ENCODE peak calls at places on chromosomes 5 and 9, in five cellular contexts. B, N, Q, F and W are unnamed samples.

GRCh38 chr5:57834829-57835554 is 352.4 kb upstream of the ACTBL2 start:
- DNase-seq in N (peak), Q (no peak), B (no peak), F (no peak), W (peak)

GRCh38 chr5:96548941-96549340 is 113.2 kb upstream of the CAST start:
- DNase-seq in F (no peak), N (no peak), Q (no peak), B (no peak), W (no peak)

GRCh38 chr9:18437315-18438200 is 36.4 kb upstream of the ADAMTSL1 start:
- DNase-seq in Q (no peak), B (peak), N (peak), F (no peak), W (no peak)

GRCh38 chr9:77616191-77616590 is 31.9 kb downstream of the GNA14 start:
- DNase-seq in N (no peak), B (peak), Q (no peak), F (no peak), W (no peak)

GRCh38 chr9:125189011-125189360 is 617 bp downstream of the PPP6C start:
- DNase-seq in Q (peak), B (no peak), F (peak), N (no peak), W (no peak)

GRCh38 chr5:72134226-72134625 is 27.0 kb downstream of the MAP1B start:
- DNase-seq in Q (no peak), F (no peak), N (peak), B (no peak), W (no peak)

GRCh38 chr5:125725686-125726085 is 697.5 kb upstream of the GRAMD2B start:
- DNase-seq in F (no peak), Q (no peak), B (no peak), N (no peak), W (no peak)

GRCh38 chr9:33329996-33330395 is 39.7 kb downstream of the NFX1 start:
- DNase-seq in B (no peak), N (peak), F (no peak), Q (no peak), W (no peak)

GRCh38 chr9:91924090-91924489 is 25.9 kb downstream of the ROR2 start:
- DNase-seq in B (no peak), Q (no peak), F (no peak), N (no peak), W (no peak)

GRCh38 chr5:65721050-65721774 is 697 bp downstream of the SGTB start:
- DNase-seq in Q (peak), B (peak), N (peak), F (peak), W (no peak)

GRCh38 chr5:135053278-135053677 is 19.2 kb upstream of the PITX1 start:
- DNase-seq in Q (peak), N (no peak), B (peak), F (no peak), W (no peak)

GRCh38 chr5:115850771-115851416 is 9.2 kb downstream of the AP3S1 start:
- DNase-seq in F (no peak), N (peak), Q (no peak), B (no peak), W (no peak)

GRCh38 chr9:87464110-87464991 is 33.3 kb upstream of the DAPK1 start:
- DNase-seq in F (no peak), Q (no peak), N (no peak), B (no peak), W (no peak)

GRCh38 chr5:10729320-10730133 is 31.5 kb downstream of the DAP start:
- DNase-seq in F (no peak), Q (peak), B (no peak), N (no peak), W (no peak)

GRCh38 chr5:56116599-56117131 is 116.5 kb downstream of the ANKRD55 start:
- DNase-seq in B (no peak), N (no peak), Q (no peak), F (no peak), W (no peak)

GRCh38 chr5:6775595-6775994 is 62.4 kb downstream of the TENT4A start:
- DNase-seq in F (no peak), Q (no peak), B (no peak), N (peak), W (no peak)

GRCh38 chr9:113664176-113664875 is 200.8 kb downstream of the RGS3 start:
- DNase-seq in F (no peak), Q (no peak), N (no peak), B (no peak), W (no peak)

GRCh38 chr5:72281764-72282499 is 38.1 kb downstream of the MRPS27 start:
- DNase-seq in B (no peak), Q (no peak), F (no peak), N (peak), W (no peak)

GRCh38 chr5:139138109-139138508 is 60.1 kb downstream of the SIL1 start:
- DNase-seq in B (no peak), N (peak), Q (no peak), F (no peak), W (no peak)

GRCh38 chr9:84300271-84300670 is 40.3 kb downstream of the SLC28A3 start:
- DNase-seq in N (peak), B (no peak), Q (no peak), F (no peak), W (no peak)

GRCh38 chr9:134423166-134423565 is 96.9 kb downstream of the RXRA start:
- DNase-seq in Q (no peak), B (no peak), N (no peak), F (no peak), W (no peak)

GRCh38 chr5:172956936-172957335 is 2.3 kb upstream of the RPL26L1 start:
- DNase-seq in B (no peak), F (no peak), N (no peak), Q (no peak), W (no peak)

GRCh38 chr5:160274483-160274931 is 37.9 kb downstream of the CCNJL start:
- DNase-seq in N (no peak), F (no peak), B (no peak), Q (no peak), W (no peak)

GRCh38 chr9:100730126-100730525 is 152.2 kb downstream of the CAVIN4 start:
- DNase-seq in B (no peak), F (no peak), Q (no peak), N (no peak), W (no peak)

GRCh38 chr5:165328856-165329255 is 1823.4 kb downstream of the MAT2B start:
- DNase-seq in B (no peak), N (peak), F (no peak), Q (no peak), W (no peak)

GRCh38 chr9:137827908-137828526 is 49.6 kb upstream of the CACNA1B start:
- DNase-seq in Q (no peak), B (no peak), F (no peak), N (no peak), W (no peak)

GRCh38 chr5:106135473-106135872 is 1535.3 kb downstream of the EFNA5 start:
- DNase-seq in B (no peak), N (no peak), Q (no peak), F (no peak), W (no peak)

GRCh38 chr5:2752059-2752874 is 790 bp upstream of the IRX2 start:
- DNase-seq in Q (no peak), F (no peak), B (peak), N (no peak), W (no peak)

GRCh38 chr5:149358818-149359217 is 972 bp downstream of the PCYOX1L start:
- DNase-seq in F (no peak), N (no peak), Q (no peak), B (no peak), W (no peak)

GRCh38 chr5:166909926-166910325 is 1381.5 kb upstream of the WWC1 start:
- DNase-seq in B (no peak), N (no peak), F (no peak), Q (no peak), W (no peak)

GRCh38 chr9:6687180-6687579 is 41.7 kb upstream of the GLDC start:
- DNase-seq in Q (no peak), F (no peak), N (no peak), B (no peak), W (no peak)